ENCODE peak calls at places on chromosomes 5 and 9, in six cellular contexts. D, J, I, Z, S and N are unnamed samples.

GRCh38 chr5:100762163-100762562 is 140.9 kb downstream of the ST8SIA4 start:
- DNase-seq in D (no peak), J (no peak), I (no peak), Z (no peak), S (no peak), N (no peak)

GRCh38 chr5:113246371-113246870 is 188.4 kb downstream of the TSSK1B start:
- DNase-seq in D (no peak), J (no peak), I (no peak), Z (no peak), S (no peak), N (no peak)

GRCh38 chr9:107251756-107252322 is 31.2 kb upstream of the RAD23B start:
- DNase-seq in D (no peak), J (no peak), I (no peak), Z (no peak), S (no peak), N (no peak)

GRCh38 chr9:91500509-91501011 is 76.9 kb upstream of the NFIL3 start:
- DNase-seq in D (no peak), J (peak), I (no peak), Z (peak), S (no peak), N (no peak)

GRCh38 chr5:132013006-132013689 is 1.7 kb upstream of the ACSL6 start:
- DNase-seq in D (no peak), J (no peak), I (peak), Z (peak), S (no peak), N (peak)

GRCh38 chr5:156096259-156096658 is 230.7 kb upstream of the SGCD start:
- DNase-seq in D (no peak), J (peak), I (no peak), Z (no peak), S (no peak), N (no peak)

GRCh38 chr9:3099601-3100000 is 255.7 kb upstream of the PUM3 start:
- DNase-seq in D (no peak), J (no peak), I (no peak), Z (no peak), S (no peak), N (no peak)

GRCh38 chr9:72982161-72982799 is 29.4 kb upstream of the ALDH1A1 start:
- DNase-seq in D (no peak), J (peak), I (no peak), Z (no peak), S (no peak), N (no peak)

GRCh38 chr5:125823572-125823971 is 599.6 kb upstream of the GRAMD2B start:
- DNase-seq in D (no peak), J (no peak), I (no peak), Z (no peak), S (no peak), N (no peak)

GRCh38 chr9:112166176-112167140 is 8.6 kb downstream of the SUSD1 start:
- DNase-seq in D (no peak), J (peak), I (no peak), Z (no peak), S (peak), N (no peak)

GRCh38 chr5:671459-672328 is 21.5 kb downstream of the TPPP start:
- DNase-seq in D (peak), J (peak), I (peak), Z (peak), S (peak), N (no peak)

GRCh38 chr5:62550103-62550502 is 28.5 kb upstream of the LRRC70 start:
- DNase-seq in D (no peak), J (no peak), I (no peak), Z (no peak), S (no peak), N (no peak)

GRCh38 chr5:125560476-125561225 is 814.2 kb upstream of the ZNF608 start:
- DNase-seq in D (no peak), J (no peak), I (no peak), Z (no peak), S (no peak), N (no peak)

GRCh38 chr9:82665324-82665723 is 397.6 kb downstream of the RASEF start:
- DNase-seq in D (no peak), J (no peak), I (no peak), Z (no peak), S (no peak), N (no peak)

GRCh38 chr5:109281136-109281690 is 128.6 kb downstream of the PJA2 start:
- DNase-seq in D (no peak), J (no peak), I (no peak), Z (no peak), S (no peak), N (no peak)

GRCh38 chr5:159156839-159157238 is 52.5 kb downstream of the RNF145 start:
- DNase-seq in D (peak), J (peak), I (peak), Z (no peak), S (peak), N (no peak)

GRCh38 chr5:150410524-150411244 is 2.0 kb downstream of the CD74 start:
- DNase-seq in D (peak), J (peak), I (peak), Z (peak), S (peak), N (no peak)

GRCh38 chr9:68913054-68913453 is 100.9 kb downstream of the PRKACG start:
- DNase-seq in D (no peak), J (no peak), I (no peak), Z (no peak), S (no peak), N (no peak)

GRCh38 chr9:110764006-110764405 is 95.4 kb downstream of the MUSK start:
- DNase-seq in D (no peak), J (no peak), I (no peak), Z (no peak), S (no peak), N (no peak)